ENCODE peak calls at places on chromosomes 7 and 10, in ten cellular contexts. One of them, this sample, is unnamed.

GRCh38 chr7:1459930-1460756 is 873 bp upstream of the MICALL2 start:
- DNase-seq in thoracic aorta: no peak
- DNase-seq in AG08396: no peak
- DNase-seq in GM20000: peak; percentile 71
- DNase-seq in kidney tubule cell: no peak
- DNase-seq in GM04504: no peak
- DNase-seq in fibroblast of the conjunctiva: no peak
- DNase-seq in ascending aorta: no peak
- DNase-seq in lower lobe of right lung: peak; percentile 65
- DNase-seq in brain microvascular endothelial cell: no peak
- DNase-seq in this sample: no peak

GRCh38 chr7:73829505-73829904 is 1.3 kb upstream of the CLDN4 start:
- DNase-seq in thoracic aorta: no peak
- DNase-seq in AG08396: no peak
- DNase-seq in GM20000: no peak
- DNase-seq in kidney tubule cell: peak; percentile 40
- DNase-seq in GM04504: no peak
- DNase-seq in fibroblast of the conjunctiva: no peak
- DNase-seq in ascending aorta: no peak
- DNase-seq in lower lobe of right lung: no peak
- DNase-seq in brain microvascular endothelial cell: no peak
- DNase-seq in this sample: no peak

GRCh38 chr10:90530526-90530925 is 327.3 kb downstream of the HTR7 start:
- DNase-seq in thoracic aorta: no peak
- DNase-seq in AG08396: no peak
- DNase-seq in GM20000: no peak
- DNase-seq in kidney tubule cell: no peak
- DNase-seq in GM04504: no peak
- DNase-seq in fibroblast of the conjunctiva: no peak
- DNase-seq in ascending aorta: no peak
- DNase-seq in lower lobe of right lung: no peak
- DNase-seq in brain microvascular endothelial cell: peak; percentile 24
- DNase-seq in this sample: no peak

GRCh38 chr10:117536359-117536861 is 6.1 kb upstream of the EMX2 start:
- DNase-seq in thoracic aorta: no peak
- DNase-seq in AG08396: no peak
- DNase-seq in GM20000: peak; percentile 44
- DNase-seq in kidney tubule cell: no peak
- DNase-seq in GM04504: no peak
- DNase-seq in fibroblast of the conjunctiva: no peak
- DNase-seq in ascending aorta: no peak
- DNase-seq in lower lobe of right lung: no peak
- DNase-seq in brain microvascular endothelial cell: no peak
- DNase-seq in this sample: no peak

GRCh38 chr7:57821438-57822382 is 371.7 kb downstream of the ZNF716 start:
- DNase-seq in thoracic aorta: no peak
- DNase-seq in AG08396: no peak
- DNase-seq in GM20000: no peak
- DNase-seq in kidney tubule cell: no peak
- DNase-seq in GM04504: no peak
- DNase-seq in fibroblast of the conjunctiva: no peak
- DNase-seq in ascending aorta: no peak
- DNase-seq in lower lobe of right lung: no peak
- DNase-seq in brain microvascular endothelial cell: no peak
- DNase-seq in this sample: no peak

GRCh38 chr10:110632591-110633215 is 11.4 kb upstream of the RBM20 start:
- DNase-seq in thoracic aorta: no peak
- DNase-seq in AG08396: no peak
- DNase-seq in GM20000: no peak
- DNase-seq in kidney tubule cell: no peak
- DNase-seq in GM04504: no peak
- DNase-seq in fibroblast of the conjunctiva: no peak
- DNase-seq in ascending aorta: no peak
- DNase-seq in lower lobe of right lung: no peak
- DNase-seq in brain microvascular endothelial cell: no peak
- DNase-seq in this sample: no peak

GRCh38 chr10:99339563-99340047 is 10.4 kb downstream of the CNNM1 start:
- DNase-seq in thoracic aorta: no peak
- DNase-seq in AG08396: no peak
- DNase-seq in GM20000: no peak
- DNase-seq in kidney tubule cell: no peak
- DNase-seq in GM04504: no peak
- DNase-seq in fibroblast of the conjunctiva: no peak
- DNase-seq in ascending aorta: no peak
- DNase-seq in lower lobe of right lung: no peak
- DNase-seq in brain microvascular endothelial cell: no peak
- DNase-seq in this sample: no peak

GRCh38 chr7:36898186-36898585 is 173.9 kb upstream of the AOAH start:
- DNase-seq in thoracic aorta: no peak
- DNase-seq in AG08396: no peak
- DNase-seq in GM20000: no peak
- DNase-seq in kidney tubule cell: no peak
- DNase-seq in GM04504: no peak
- DNase-seq in fibroblast of the conjunctiva: no peak
- DNase-seq in ascending aorta: no peak
- DNase-seq in lower lobe of right lung: no peak
- DNase-seq in brain microvascular endothelial cell: no peak
- DNase-seq in this sample: no peak

GRCh38 chr7:82562716-82563404 is 119.3 kb upstream of the CACNA2D1 start:
- DNase-seq in thoracic aorta: no peak
- DNase-seq in AG08396: peak; percentile 43
- DNase-seq in GM20000: no peak
- DNase-seq in kidney tubule cell: peak; percentile 64
- DNase-seq in GM04504: no peak
- DNase-seq in fibroblast of the conjunctiva: peak; percentile 13
- DNase-seq in ascending aorta: no peak
- DNase-seq in lower lobe of right lung: no peak
- DNase-seq in brain microvascular endothelial cell: peak; percentile 82
- DNase-seq in this sample: no peak

GRCh38 chr7:5139998-5140397 is 50.0 kb upstream of the WIPI2 start:
- DNase-seq in thoracic aorta: no peak
- DNase-seq in AG08396: no peak
- DNase-seq in GM20000: peak; percentile 52
- DNase-seq in kidney tubule cell: peak; percentile 23
- DNase-seq in GM04504: no peak
- DNase-seq in fibroblast of the conjunctiva: no peak
- DNase-seq in ascending aorta: no peak
- DNase-seq in lower lobe of right lung: no peak
- DNase-seq in brain microvascular endothelial cell: peak; percentile 7
- DNase-seq in this sample: peak; percentile 44

This sample was measured in head of caudate nucleus.